ENCODE peak calls at places on chromosome 9, in nine cellular contexts. P is breast epithelium, U is adrenal gland, Y is BJ, O is HFFc6, N is fibroblast of lung, I is kidney epithelial cell, L is mesothelial cell of epicardium, S is lower leg skin. C is an unnamed sample.
A peak's percentile ranks its signal among the peaks of the same experiment; 100 is the strongest.

GRCh38 chr9:134670042-134670525 is 28.5 kb downstream of the COL5A1 start:
- DNase-seq in N (peak; percentile 97), U (no peak), P (no peak), I (peak; percentile 39), Y (peak; percentile 87), S (no peak), L (no peak), O (peak; percentile 92), C (no peak)

GRCh38 chr9:3514786-3515185 is 11.0 kb downstream of the RFX3 start:
- DNase-seq in Y (no peak), U (no peak), O (no peak), N (no peak), P (no peak), S (no peak), L (no peak), I (no peak), C (no peak)

GRCh38 chr9:108551030-108551964 is 304.5 kb downstream of the ACTL7B start:
- DNase-seq in O (peak; percentile 88), S (no peak), Y (peak; percentile 65), N (peak; percentile 95), I (peak; percentile 87), U (no peak), L (no peak), P (no peak), C (no peak)

GRCh38 chr9:17531642-17532254 is 47.1 kb upstream of the SH3GL2 start:
- DNase-seq in S (no peak), L (peak; percentile 63), O (peak; percentile 60), Y (no peak), U (peak; percentile 59), I (peak; percentile 10), P (no peak), N (peak; percentile 32), C (no peak)

GRCh38 chr9:114906922-114907571 is 23.3 kb downstream of the TNFSF8 start:
- DNase-seq in Y (no peak), O (peak; percentile 42), S (no peak), U (no peak), P (no peak), I (no peak), L (peak; percentile 50), N (peak; percentile 39), C (no peak)

GRCh38 chr9:133493428-133493827 is 14.5 kb upstream of the SLC2A6 start:
- DNase-seq in Y (no peak), U (no peak), I (no peak), L (no peak), N (no peak), S (no peak), P (no peak), O (no peak), C (no peak)

GRCh38 chr9:80866121-80866520 is 823.2 kb downstream of the TLE1 start:
- DNase-seq in N (no peak), U (no peak), P (no peak), S (no peak), L (no peak), I (no peak), O (no peak), Y (no peak), C (no peak)

GRCh38 chr9:137580209-137580957 is 1.7 kb upstream of the DPH7 start:
- DNase-seq in P (no peak), Y (no peak), S (no peak), L (no peak), O (no peak), U (no peak), N (no peak), I (no peak), C (no peak)

GRCh38 chr9:22463205-22463604 is 16.6 kb downstream of the DMRTA1 start:
- DNase-seq in P (no peak), N (peak; percentile 7), O (no peak), Y (no peak), U (no peak), I (no peak), S (no peak), L (no peak), C (no peak)

GRCh38 chr9:96136992-96137665 is 164.8 kb downstream of the HSD17B3 start:
- DNase-seq in P (no peak), I (no peak), U (peak; percentile 66), Y (no peak), L (no peak), S (peak; percentile 89), N (peak; percentile 55), O (peak; percentile 50), C (no peak)

GRCh38 chr9:136792321-136793062 is 1.3 kb downstream of the TMEM141 start:
- DNase-seq in S (no peak), I (no peak), O (no peak), P (no peak), U (peak; percentile 61), Y (no peak), L (no peak), N (no peak), C (no peak)

GRCh38 chr9:83330207-83331196 is 207.7 kb downstream of the FRMD3 start:
- DNase-seq in P (no peak), U (no peak), S (no peak), Y (no peak), I (no peak), N (no peak), O (no peak), L (no peak), C (no peak)
- TF ChIP-seq CTCF in P (no peak), U (no peak), S (no peak), Y (peak; percentile 9), I (no peak), N (no peak), O (peak; percentile 57), L (no peak), C (no peak)

DNA sequence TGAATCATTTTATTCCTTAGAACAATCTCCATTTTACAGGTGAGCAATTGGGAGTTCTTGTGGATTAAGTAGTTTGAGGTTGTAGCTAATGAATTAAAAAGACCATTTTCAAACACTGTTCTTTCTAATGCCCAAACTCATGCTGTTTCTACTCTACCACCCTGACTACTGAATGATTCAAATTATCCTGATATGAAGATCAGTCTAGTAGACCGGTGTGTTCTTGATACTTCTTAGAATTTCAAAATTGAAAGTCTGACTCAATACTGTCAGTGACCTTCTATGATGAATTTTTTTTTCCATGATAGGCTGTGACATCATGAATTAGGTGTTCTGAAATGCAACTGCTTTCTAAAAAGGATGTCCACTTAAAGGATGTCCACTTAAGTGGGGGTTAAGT is 515.5 kb downstream of the DMAC1 start:
- DNase-seq in S (no peak), N (no peak), L (no peak), Y (no peak), O (no peak), I (no peak), U (no peak), P (no peak), C (no peak)
- TF ChIP-seq CTCF in S (no peak), N (no peak), L (no peak), Y (no peak), O (no peak), I (no peak), U (no peak), P (no peak), C (no peak)

GRCh38 chr9:128809831-128810230 is 8.5 kb upstream of the ENDOG start:
- DNase-seq in N (no peak), P (no peak), U (no peak), O (no peak), Y (no peak), S (no peak), I (no peak), L (no peak), C (no peak)
- TF ChIP-seq CTCF in N (no peak), P (no peak), U (no peak), O (no peak), Y (no peak), S (no peak), I (no peak), L (no peak), C (no peak)

GRCh38 chr9:106717686-106718085 is 145.3 kb upstream of the ZNF462 start:
- DNase-seq in L (no peak), U (peak; percentile 60), O (no peak), Y (peak; percentile 30), P (no peak), I (peak; percentile 53), N (peak; percentile 87), S (no peak), C (no peak)
- TF ChIP-seq CTCF in L (no peak), U (no peak), O (no peak), Y (peak; percentile 20), P (no peak), I (peak; percentile 14), N (no peak), S (no peak), C (peak; percentile 9)

GRCh38 chr9:92242779-92243136 is 50.7 kb downstream of the IARS1 start:
- DNase-seq in L (no peak), I (no peak), O (no peak), U (no peak), Y (no peak), N (no peak), P (no peak), S (no peak), C (no peak)
- TF ChIP-seq CTCF in L (no peak), I (no peak), O (peak; percentile 45), U (no peak), Y (no peak), N (no peak), P (no peak), S (no peak), C (no peak)